ENCODE peak calls at places on chromosomes 16 and 17, in six cellular contexts. D is T-cell; I is activated CD4-positive, alpha-beta T cell treated with anti-CD3 and anti-CD28 coated beads, Interleukin-2, amount 10 ng/mL, durations not matched to agents 7 days and 5 days; A is amniotic stem cell; T is kidney glomerular epithelial cell; E is neural crest cell. L is an unnamed sample.

GRCh38 chr17:58513913-58514794 is at the start of gene MTMR4:
- DNase-seq in D (peak), I (peak), A (peak), T (peak), E (peak), L (no peak)

GRCh38 chr16:56632160-56632847 is at the start of gene MT1M:
- DNase-seq in D (no peak), I (no peak), A (no peak), T (no peak), E (no peak), L (no peak)

GRCh38 chr17:6502142-6502541 is 54.2 kb downstream of the PITPNM3 start:
- DNase-seq in D (no peak), I (no peak), A (no peak), T (no peak), E (no peak), L (no peak)

GRCh38 chr16:24036038-24036543 is 200.3 kb downstream of the PRKCB start:
- DNase-seq in D (no peak), I (no peak), A (no peak), T (no peak), E (no peak), L (no peak)

GRCh38 chr17:21275579-21276339 is 8.8 kb upstream of the MAP2K3 start:
- DNase-seq in D (peak), I (peak), A (peak), T (peak), E (peak), L (no peak)

GRCh38 chr16:46466239-46466638 is 154.9 kb downstream of the SHCBP1 start:
- DNase-seq in D (no peak), I (no peak), A (no peak), T (no peak), E (no peak), L (no peak)

GRCh38 chr16:24850289-24850931 is 4.6 kb downstream of the SLC5A11 start:
- DNase-seq in D (no peak), I (no peak), A (no peak), T (peak), E (no peak), L (no peak)

GRCh38 chr16:68749424-68749823 is 12.3 kb downstream of the CDH1 start:
- DNase-seq in D (no peak), I (no peak), A (no peak), T (no peak), E (no peak), L (no peak)

GRCh38 chr17:8724451-8724850 is 20.2 kb downstream of the CCDC42 start:
- DNase-seq in D (no peak), I (no peak), A (no peak), T (no peak), E (no peak), L (no peak)

GRCh38 chr17:80151333-80151732 is 4.4 kb upstream of the EIF4A3 start:
- DNase-seq in D (no peak), I (no peak), A (peak), T (no peak), E (no peak), L (peak)

GRCh38 chr16:85579883-85580607 is 33.1 kb upstream of the GSE1 start:
- DNase-seq in D (no peak), I (no peak), A (no peak), T (no peak), E (no peak), L (no peak)

GRCh38 chr16:50381679-50382440 is 13.1 kb upstream of the BRD7 start:
- DNase-seq in D (no peak), I (no peak), A (no peak), T (no peak), E (no peak), L (no peak)

GRCh38 chr17:41475421-41475820 is 5.5 kb downstream of the KRT35 start:
- DNase-seq in D (no peak), I (no peak), A (no peak), T (no peak), E (no peak), L (no peak)

GRCh38 chr17:34547453-34548063 is 31.8 kb upstream of the TMEM132E start:
- DNase-seq in D (no peak), I (no peak), A (no peak), T (no peak), E (no peak), L (no peak)